ENCODE peak calls at places on chromosomes 3 and 15, in six cellular contexts. A is lower leg skin, G is iPS-NIHi11, K is A549, I is neural crest cell, Z is kidney tubule cell. T is an unnamed sample.

GRCh38 chr3:113575191-113575590 is 42.8 kb downstream of the SIDT1 start:
- DNase-seq in I (peak), Z (no peak), A (no peak), K (no peak), G (peak), T (peak)

GRCh38 chr3:139538733-139539132 is 809 bp downstream of the RBP1 start:
- DNase-seq in A (no peak), I (no peak), G (no peak), Z (no peak), K (no peak), T (no peak)

GRCh38 chr3:170732660-170733245 is 137.2 kb downstream of the RPL22L1 start:
- DNase-seq in Z (no peak), K (no peak), A (no peak), G (no peak), I (no peak), T (no peak)

GRCh38 chr15:80242132-80242769 is 9.8 kb downstream of the CTXND1 start:
- DNase-seq in K (peak), G (peak), I (peak), Z (peak), A (peak), T (peak)

GRCh38 chr3:121648219-121648958 is 12.3 kb downstream of the HCLS1 start:
- DNase-seq in K (no peak), Z (no peak), A (no peak), G (no peak), I (no peak), T (no peak)

GRCh38 chr3:111913163-111913763 is 54.2 kb downstream of the PHLDB2 start:
- DNase-seq in I (no peak), A (no peak), Z (peak), K (no peak), G (no peak), T (no peak)

GRCh38 chr3:142931222-142931621 is 32.3 kb downstream of the PAQR9 start:
- DNase-seq in A (no peak), I (no peak), Z (no peak), K (peak), G (peak), T (peak)

GRCh38 chr3:65851827-65852226 is 186.9 kb downstream of the MAGI1 start:
- DNase-seq in K (no peak), A (no peak), Z (no peak), I (no peak), G (no peak), T (no peak)

GRCh38 chr3:185866555-185866954 is 41.7 kb upstream of the IGF2BP2 start:
- DNase-seq in A (no peak), I (no peak), G (no peak), Z (no peak), K (no peak), T (no peak)

GRCh38 chr3:36295206-36295760 is 85.0 kb upstream of the STAC start:
- DNase-seq in K (no peak), Z (peak), A (no peak), G (no peak), I (no peak), T (no peak)

GRCh38 chr3:177813322-177813721 is 616.0 kb upstream of the TBL1XR1 start:
- DNase-seq in I (no peak), A (no peak), G (no peak), Z (peak), K (no peak), T (no peak)

GRCh38 chr15:68479406-68479805 is 47.4 kb upstream of the ITGA11 start:
- DNase-seq in K (no peak), I (no peak), G (no peak), Z (no peak), A (peak), T (no peak)

GRCh38 chr3:87082806-87083440 is 92.0 kb upstream of the VGLL3 start:
- DNase-seq in Z (peak), K (peak), A (no peak), I (peak), G (peak), T (peak)

GRCh38 chr15:60787737-60788513 is 309.0 kb upstream of the ICE2 start:
- DNase-seq in I (no peak), Z (no peak), G (peak), A (no peak), K (no peak), T (no peak)

GRCh38 chr15:89652666-89653065 is 2.6 kb downstream of the KIF7 start:
- DNase-seq in I (no peak), A (no peak), G (no peak), K (no peak), Z (no peak), T (no peak)

GRCh38 chr3:31124368-31124767 is 229.9 kb upstream of the GADL1 start:
- DNase-seq in Z (no peak), K (no peak), A (no peak), G (no peak), I (no peak), T (no peak)

GRCh38 chr15:44308415-44308814 is 19.9 kb downstream of the GOLM2 start:
- DNase-seq in G (no peak), K (no peak), Z (no peak), A (no peak), I (no peak), T (no peak)

GRCh38 chr3:55521086-55522060 is 34.3 kb upstream of the WNT5A start:
- DNase-seq in I (no peak), Z (no peak), G (no peak), K (no peak), A (peak), T (no peak)

GRCh38 chr3:185781759-185782158 is 43.1 kb downstream of the IGF2BP2 start:
- DNase-seq in I (no peak), Z (no peak), G (no peak), A (no peak), K (no peak), T (no peak)

GRCh38 chr3:13045904-13046568 is 27.2 kb downstream of the IQSEC1 start:
- DNase-seq in G (no peak), A (no peak), I (no peak), Z (no peak), K (no peak), T (peak)

GRCh38 chr3:127851899-127852298 is 29.6 kb upstream of the MGLL start:
- DNase-seq in Z (no peak), I (no peak), K (no peak), G (peak), A (no peak), T (no peak)

GRCh38 chr3:122916580-122916979 is 111.0 kb downstream of the SEMA5B start:
- DNase-seq in Z (no peak), G (no peak), I (no peak), A (no peak), K (no peak), T (no peak)

GRCh38 chr3:148943531-148944200 is 47.7 kb upstream of the GYG1 start:
- DNase-seq in Z (peak), K (peak), I (no peak), G (peak), A (no peak), T (peak)

GRCh38 chr3:61530355-61530754 is 31.0 kb upstream of the PTPRG start:
- DNase-seq in I (no peak), K (no peak), Z (peak), G (peak), A (no peak), T (peak)

GRCh38 chr3:86180696-86181095 is 810.3 kb downstream of the VGLL3 start:
- DNase-seq in A (no peak), G (peak), K (peak), I (no peak), Z (peak), T (no peak)

GRCh38 chr3:24344784-24345439 is 149.7 kb downstream of the THRB start:
- DNase-seq in Z (no peak), G (no peak), A (no peak), K (no peak), I (no peak), T (no peak)

GRCh38 chr3:124768812-124769211 is 38.6 kb downstream of the UMPS start:
- DNase-seq in A (no peak), Z (peak), G (peak), K (peak), I (no peak), T (peak)

GRCh38 chr15:42148808-42149492 is 7.5 kb downstream of the PLA2G4F start:
- DNase-seq in K (no peak), A (peak), G (no peak), I (no peak), Z (no peak), T (no peak)

GRCh38 chr15:33158359-33158758 is 36.2 kb downstream of the FMN1 start:
- DNase-seq in Z (no peak), K (no peak), A (no peak), I (no peak), G (no peak), T (no peak)

GRCh38 chr3:141348848-141349247 is 19.5 kb upstream of the ZBTB38 start:
- DNase-seq in I (no peak), G (no peak), A (no peak), K (no peak), Z (no peak), T (no peak)